ENCODE peak calls at places on chromosome 14, in ten cellular contexts. N is pancreas, W is PC-3, L is dorsolateral prefrontal cortex, D is foreskin fibroblast, H is tibial nerve, Q is mammary epithelial cell, F is A549, O is mucosa of descending colon, R is fibroblast of mammary gland. I is an unnamed sample.

GRCh38 chr14:36988568-36988967 is 183.8 kb downstream of the SLC25A21 start:
- DNase-seq in N (no peak), W (no peak), L (no peak), D (no peak), H (no peak), Q (peak), F (no peak), O (no peak), R (peak), I (peak)

GRCh38 chr14:64447890-64448667 is 17.2 kb upstream of the AKAP5 start:
- DNase-seq in N (no peak), W (no peak), L (no peak), D (no peak), H (no peak), Q (no peak), F (no peak), O (no peak), R (no peak), I (no peak)

GRCh38 chr14:101215266-101215665 is 311.7 kb upstream of the RTL1 start:
- DNase-seq in N (no peak), W (no peak), L (no peak), D (no peak), H (no peak), Q (no peak), F (no peak), O (no peak), R (no peak), I (no peak)

GRCh38 chr14:61225304-61225703 is 55.8 kb downstream of the TMEM30B start:
- DNase-seq in N (no peak), W (no peak), L (peak), D (no peak), H (no peak), Q (no peak), F (no peak), O (no peak), R (no peak), I (no peak)

GRCh38 chr14:75720828-75721227 is 59.8 kb downstream of the TTLL5 start:
- DNase-seq in N (peak), W (no peak), L (peak), D (no peak), H (peak), Q (peak), F (no peak), O (no peak), R (peak), I (no peak)

GRCh38 chr14:59305231-59305630 is 116.8 kb downstream of the DAAM1 start:
- DNase-seq in N (no peak), W (peak), L (no peak), D (peak), H (no peak), Q (no peak), F (no peak), O (no peak), R (peak), I (no peak)

GRCh38 chr14:66758031-66758613 is 250.2 kb downstream of the GPHN start:
- DNase-seq in N (no peak), W (peak), L (no peak), D (no peak), H (no peak), Q (no peak), F (no peak), O (no peak), R (no peak), I (no peak)

GRCh38 chr14:23483216-23483854 is 13.8 kb downstream of the NGDN start:
- DNase-seq in N (no peak), W (peak), L (peak), D (no peak), H (no peak), Q (no peak), F (peak), O (no peak), R (peak), I (peak)

GRCh38 chr14:24186831-24187537 is 1.6 kb downstream of the IPO4 start:
- DNase-seq in N (no peak), W (no peak), L (no peak), D (no peak), H (no peak), Q (no peak), F (no peak), O (no peak), R (no peak), I (no peak)

GRCh38 chr14:70416717-70417349 is at the start of gene SYNJ2BP:
- DNase-seq in N (peak), W (peak), L (peak), D (peak), H (peak), Q (peak), F (peak), O (peak), R (peak), I (peak)

GRCh38 chr14:86166541-86166940 is 636.6 kb downstream of the FLRT2 start:
- DNase-seq in N (no peak), W (no peak), L (no peak), D (no peak), H (no peak), Q (no peak), F (no peak), O (no peak), R (no peak), I (no peak)

GRCh38 chr14:64970776-64971451 is 1.2 kb downstream of the RAB15 start:
- DNase-seq in N (no peak), W (peak), L (no peak), D (no peak), H (no peak), Q (no peak), F (peak), O (no peak), R (no peak), I (no peak)

GRCh38 chr14:34721129-34721528 is 6.7 kb upstream of the CFL2 start:
- DNase-seq in N (no peak), W (no peak), L (no peak), D (no peak), H (no peak), Q (no peak), F (no peak), O (no peak), R (no peak), I (no peak)

GRCh38 chr14:51950007-51950406 is 39.3 kb upstream of the RTRAF start:
- DNase-seq in N (no peak), W (no peak), L (no peak), D (no peak), H (no peak), Q (no peak), F (no peak), O (no peak), R (peak), I (no peak)

GRCh38 chr14:80136358-80136757 is 74.9 kb downstream of the DIO2 start:
- DNase-seq in N (no peak), W (peak), L (no peak), D (no peak), H (no peak), Q (peak), F (peak), O (no peak), R (peak), I (peak)

GRCh38 chr14:34212574-34212973 is 249.5 kb downstream of the SPTSSA start:
- DNase-seq in N (no peak), W (no peak), L (no peak), D (no peak), H (no peak), Q (peak), F (no peak), O (no peak), R (peak), I (peak)

GRCh38 chr14:84254205-84254788 is 1275.6 kb upstream of the FLRT2 start:
- DNase-seq in N (no peak), W (no peak), L (no peak), D (no peak), H (no peak), Q (no peak), F (no peak), O (no peak), R (no peak), I (no peak)

GRCh38 chr14:100147181-100147631 is 12.2 kb downstream of the DEGS2 start:
- DNase-seq in N (no peak), W (no peak), L (no peak), D (no peak), H (no peak), Q (no peak), F (no peak), O (peak), R (no peak), I (no peak)

GRCh38 chr14:51157012-51157411 is 62.1 kb upstream of the TRIM9 start:
- DNase-seq in N (no peak), W (peak), L (no peak), D (no peak), H (no peak), Q (peak), F (peak), O (no peak), R (peak), I (peak)

GRCh38 chr14:54782803-54783659 is 119.6 kb downstream of the GCH1 start:
- DNase-seq in N (no peak), W (no peak), L (no peak), D (no peak), H (no peak), Q (no peak), F (peak), O (no peak), R (no peak), I (no peak)

GRCh38 chr14:100011568-100012325 is 53.5 kb upstream of the EVL start:
- DNase-seq in N (no peak), W (no peak), L (no peak), D (no peak), H (no peak), Q (no peak), F (no peak), O (no peak), R (no peak), I (no peak)

GRCh38 chr14:80669416-80669815 is 272.1 kb downstream of the CEP128 start:
- DNase-seq in N (no peak), W (no peak), L (no peak), D (no peak), H (no peak), Q (no peak), F (no peak), O (no peak), R (peak), I (no peak)

GRCh38 chr14:104319489-104320241 is 181.3 kb downstream of the KIF26A start:
- DNase-seq in N (no peak), W (no peak), L (no peak), D (no peak), H (no peak), Q (no peak), F (no peak), O (peak), R (no peak), I (no peak)

GRCh38 chr14:95189400-95190162 is 32.3 kb upstream of the DICER1 start:
- DNase-seq in N (no peak), W (no peak), L (no peak), D (no peak), H (no peak), Q (no peak), F (no peak), O (no peak), R (no peak), I (no peak)

GRCh38 chr14:29016050-29016900 is 249.7 kb downstream of the FOXG1 start:
- DNase-seq in N (peak), W (peak), L (no peak), D (peak), H (no peak), Q (no peak), F (peak), O (no peak), R (peak), I (peak)

GRCh38 chr14:102806447-102806846 is 29.2 kb downstream of the TRAF3 start:
- DNase-seq in N (no peak), W (no peak), L (no peak), D (no peak), H (no peak), Q (no peak), F (no peak), O (no peak), R (no peak), I (no peak)
- H3K4me3 ChIP-seq in N (no peak), W (no peak), L (no peak), D (no peak), H (no peak), Q (no peak), F (no peak), O (no peak), R (no peak), I (no peak)

DNA sequence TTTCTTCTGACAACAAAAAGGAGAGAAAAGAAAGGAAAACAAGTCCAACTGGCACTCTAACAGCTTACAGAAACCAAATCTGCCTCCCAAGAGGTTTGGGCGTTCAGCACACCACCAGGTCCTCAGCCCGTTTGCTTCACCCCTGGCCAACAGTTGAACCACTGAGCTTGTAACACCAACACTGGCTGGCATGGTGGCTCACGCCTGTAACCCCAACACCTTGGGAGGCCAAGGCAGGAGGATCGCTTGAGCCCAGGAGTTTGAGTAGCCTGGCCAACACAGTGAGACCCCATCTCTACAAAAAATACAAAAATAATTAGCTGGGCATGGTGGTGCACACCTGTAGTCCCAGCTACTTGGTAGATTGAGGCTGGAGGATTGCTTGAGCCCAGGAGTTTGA is 19.4 kb downstream of the CCDC88C start:
- DNase-seq in N (no peak), W (no peak), L (no peak), D (no peak), H (no peak), Q (no peak), F (no peak), O (no peak), R (no peak), I (no peak)
- H3K4me3 ChIP-seq in N (no peak), W (no peak), L (no peak), D (no peak), H (no peak), Q (no peak), F (no peak), O (no peak), R (no peak), I (no peak)

GRCh38 chr14:74503256-74503972 is 9.8 kb downstream of the ISCA2 start:
- DNase-seq in N (no peak), W (no peak), L (no peak), D (no peak), H (no peak), Q (no peak), F (no peak), O (no peak), R (no peak), I (no peak)
- H3K4me3 ChIP-seq in N (no peak), W (no peak), L (no peak), D (no peak), H (no peak), Q (no peak), F (no peak), O (no peak), R (no peak), I (no peak)

DNA sequence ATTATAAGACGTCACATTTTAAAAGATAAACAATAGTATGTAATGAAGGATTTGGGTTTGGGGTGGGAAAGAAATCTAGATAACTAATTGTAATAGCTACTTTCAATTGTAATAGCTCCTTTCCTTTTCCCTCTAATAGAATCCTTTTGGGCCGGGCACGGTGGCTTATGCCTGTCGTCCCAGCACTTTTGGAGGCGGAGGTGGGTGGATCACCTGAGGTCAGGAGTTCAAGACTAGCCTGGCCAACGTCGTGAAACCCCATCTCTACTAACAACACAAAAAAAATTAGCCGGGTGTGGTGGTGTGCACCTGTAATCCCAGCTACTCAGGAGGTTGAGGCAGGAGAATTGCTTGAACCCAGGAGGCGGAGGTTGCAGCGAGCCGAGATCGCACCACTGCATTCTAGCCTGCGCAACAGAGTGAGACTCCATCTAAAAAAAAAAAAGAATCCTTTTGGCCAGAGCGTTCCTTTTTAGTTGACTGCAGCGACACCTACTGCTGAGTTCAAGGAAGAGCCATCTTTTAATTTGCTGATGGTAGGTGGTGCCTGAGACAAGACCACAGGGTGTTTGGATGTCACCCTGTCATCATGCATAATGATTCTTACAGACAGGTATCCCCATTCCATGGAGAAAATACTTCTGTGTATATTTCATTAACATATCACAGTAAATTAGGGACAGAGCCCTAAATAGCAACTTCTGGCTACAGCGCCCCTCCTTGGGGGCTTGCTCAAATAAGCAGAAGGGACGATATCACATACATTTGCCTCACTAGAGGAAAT is 79.5 kb downstream of the ARMH4 start:
- DNase-seq in N (no peak), W (peak), L (peak), D (peak), H (no peak), Q (peak), F (peak), O (no peak), R (peak), I (peak)
- H3K4me3 ChIP-seq in N (no peak), W (peak), L (peak), D (no peak), H (no peak), Q (no peak), F (peak), O (no peak), R (no peak), I (no peak)

I was measured in epithelial cell of esophagus.